ENCODE peak calls at places on chromosomes 2 and 18, in seven cellular contexts. T, H, E, N, B, L and I are unnamed samples.

GRCh38 chr2:3168230-3168891 is 209.3 kb downstream of the EIPR1 start:
- DNase-seq in T (peak; percentile 93), H (no peak), E (no peak), N (no peak), B (no peak), L (no peak), I (no peak)

GRCh38 chr2:177257471-177257870 is 7.1 kb downstream of the NFE2L2 start:
- DNase-seq in T (no peak), H (no peak), E (no peak), N (no peak), B (no peak), L (no peak), I (no peak)

GRCh38 chr18:34758378-34758948 is 48.4 kb downstream of the DTNA start:
- DNase-seq in T (no peak), H (no peak), E (no peak), N (no peak), B (no peak), L (no peak), I (no peak)

GRCh38 chr2:223260681-223261080 is 208.7 kb downstream of the KCNE4 start:
- DNase-seq in T (peak; percentile 57), H (peak; percentile 16), E (no peak), N (no peak), B (no peak), L (no peak), I (no peak)

GRCh38 chr2:27963454-27963853 is 72.9 kb downstream of the BABAM2 start:
- DNase-seq in T (no peak), H (no peak), E (no peak), N (no peak), B (no peak), L (no peak), I (no peak)

GRCh38 chr2:144836635-144837350 is 316.9 kb upstream of the ZEB2 start:
- DNase-seq in T (peak; percentile 7), H (peak; percentile 46), E (no peak), N (no peak), B (no peak), L (no peak), I (no peak)

GRCh38 chr18:52813637-52814416 is 473.8 kb downstream of the DCC start:
- DNase-seq in T (no peak), H (no peak), E (no peak), N (no peak), B (no peak), L (no peak), I (no peak)

GRCh38 chr2:219533930-219534661 is 9.5 kb downstream of the CHPF start:
- DNase-seq in T (no peak), H (no peak), E (no peak), N (no peak), B (no peak), L (no peak), I (no peak)

GRCh38 chr2:137380610-137381009 is 583.7 kb upstream of the HNMT start:
- DNase-seq in T (no peak), H (peak; percentile 3), E (no peak), N (no peak), B (no peak), L (no peak), I (no peak)

GRCh38 chr2:216698895-216699294 is 3.5 kb upstream of the IGFBP5 start:
- DNase-seq in T (peak; percentile 63), H (no peak), E (no peak), N (peak; percentile 44), B (no peak), L (no peak), I (peak; percentile 45)

GRCh38 chr2:29222381-29223179 is 107.4 kb downstream of the CLIP4 start:
- DNase-seq in T (no peak), H (no peak), E (no peak), N (no peak), B (no peak), L (no peak), I (no peak)

GRCh38 chr2:235333076-235333475 is 160.8 kb upstream of the AGAP1 start:
- DNase-seq in T (peak; percentile 27), H (no peak), E (no peak), N (no peak), B (no peak), L (no peak), I (no peak)

GRCh38 chr2:39779926-39780325 is 868 bp upstream of the THUMPD2 start:
- DNase-seq in T (no peak), H (no peak), E (no peak), N (no peak), B (no peak), L (no peak), I (no peak)

GRCh38 chr18:12027046-12027445 is 45.7 kb downstream of the IMPA2 start:
- DNase-seq in T (no peak), H (no peak), E (no peak), N (no peak), B (no peak), L (no peak), I (no peak)

GRCh38 chr2:53987336-53987921 is 16.6 kb upstream of the PSME4 start:
- DNase-seq in T (peak; percentile 31), H (no peak), E (no peak), N (peak; percentile 27), B (peak; percentile 30), L (no peak), I (no peak)

GRCh38 chr18:77524909-77525308 is 275.3 kb downstream of the GALR1 start:
- DNase-seq in T (no peak), H (no peak), E (no peak), N (no peak), B (no peak), L (no peak), I (no peak)

GRCh38 chr2:105143467-105144127 is 97.9 kb upstream of the GPR45 start:
- DNase-seq in T (peak; percentile 5), H (no peak), E (peak; percentile 43), N (no peak), B (no peak), L (peak; percentile 59), I (no peak)

GRCh38 chr18:39701839-39702238 is 2136.2 kb upstream of the CELF4 start:
- DNase-seq in T (peak; percentile 16), H (peak; percentile 3), E (no peak), N (peak; percentile 40), B (no peak), L (no peak), I (no peak)

GRCh38 chr2:173053043-173053699 is 22.5 kb upstream of the MAP3K20 start:
- DNase-seq in T (peak; percentile 86), H (no peak), E (no peak), N (no peak), B (no peak), L (no peak), I (no peak)

GRCh38 chr2:100109986-100110980 is 32.1 kb downstream of the AFF3 start:
- DNase-seq in T (no peak), H (no peak), E (no peak), N (no peak), B (no peak), L (no peak), I (no peak)

GRCh38 chr2:75608684-75609333 is 37.8 kb upstream of the MRPL19 start:
- DNase-seq in T (peak; percentile 51), H (no peak), E (peak; percentile 71), N (peak; percentile 71), B (peak; percentile 56), L (peak; percentile 82), I (no peak)

GRCh38 chr2:120105360-120105759 is 92.5 kb downstream of the EPB41L5 start:
- DNase-seq in T (peak; percentile 11), H (no peak), E (no peak), N (no peak), B (no peak), L (no peak), I (no peak)

GRCh38 chr2:96679843-96680242 is 37.3 kb downstream of the FER1L5 start:
- DNase-seq in T (no peak), H (no peak), E (no peak), N (no peak), B (no peak), L (no peak), I (no peak)

GRCh38 chr18:6543330-6543908 is 128.7 kb upstream of the L3MBTL4 start:
- DNase-seq in T (peak; percentile 34), H (peak; percentile 18), E (no peak), N (peak; percentile 25), B (no peak), L (no peak), I (peak; percentile 16)

GRCh38 chr2:45014016-45014702 is 4.9 kb upstream of the SIX2 start:
- DNase-seq in T (peak; percentile 70), H (peak; percentile 64), E (peak; percentile 68), N (no peak), B (no peak), L (peak; percentile 80), I (no peak)

GRCh38 chr2:190342601-190343000 is 788 bp upstream of the INPP1 start:
- DNase-seq in T (no peak), H (no peak), E (no peak), N (peak; percentile 26), B (no peak), L (no peak), I (no peak)

GRCh38 chr2:202104286-202104870 is 31.3 kb downstream of the KIAA2012 start:
- DNase-seq in T (peak; percentile 76), H (no peak), E (peak; percentile 29), N (peak; percentile 53), B (no peak), L (peak; percentile 77), I (peak; percentile 23)

GRCh38 chr18:75167759-75168211 is 41.2 kb downstream of the PTGR3 start:
- DNase-seq in T (no peak), H (no peak), E (no peak), N (no peak), B (no peak), L (no peak), I (no peak)

GRCh38 chr2:98502556-98503335 is 58.1 kb downstream of the INPP4A start:
- DNase-seq in T (peak; percentile 65), H (peak; percentile 62), E (no peak), N (peak; percentile 40), B (no peak), L (no peak), I (no peak)

GRCh38 chr2:16466133-16466820 is 199.4 kb downstream of the CYRIA start:
- DNase-seq in T (no peak), H (no peak), E (no peak), N (no peak), B (no peak), L (no peak), I (no peak)

GRCh38 chr2:180892081-180892480 is 88.3 kb upstream of the UBE2E3 start:
- DNase-seq in T (no peak), H (no peak), E (no peak), N (no peak), B (no peak), L (no peak), I (no peak)